ENCODE peak calls at places on chromosome 21, in seven cellular contexts. F, T, S, W, Z, V and C are unnamed samples.

GRCh38 chr21:34988139-34988538 is 61.0 kb downstream of the RUNX1 start:
- DNase-seq in F (no peak), Z (no peak), W (no peak), V (no peak), S (no peak), T (no peak), C (no peak)

GRCh38 chr21:41025057-41025390 is 142.9 kb upstream of the BACE2 start:
- DNase-seq in V (no peak), Z (no peak), W (no peak), F (no peak), S (no peak), T (no peak), C (no peak)

GRCh38 chr21:31732891-31733520 is 1.1 kb upstream of the SCAF4 start:
- DNase-seq in Z (no peak), S (peak), F (no peak), T (peak), V (no peak), W (no peak), C (no peak)

GRCh38 chr21:41068411-41069304 is 99.3 kb upstream of the BACE2 start:
- DNase-seq in F (peak), V (peak), T (peak), Z (peak), W (peak), S (peak), C (peak)

GRCh38 chr21:45638707-45639106 is 4.8 kb upstream of the PCBP3 start:
- DNase-seq in F (no peak), V (no peak), T (no peak), Z (no peak), S (no peak), W (no peak), C (no peak)

GRCh38 chr21:45149021-45149420 is 74.6 kb downstream of the ADARB1 start:
- DNase-seq in V (no peak), T (no peak), Z (no peak), S (no peak), F (no peak), W (no peak), C (no peak)

GRCh38 chr21:38527737-38528136 is 29.5 kb upstream of the ERG start:
- DNase-seq in F (no peak), Z (no peak), T (no peak), W (no peak), V (no peak), S (no peak), C (no peak)

GRCh38 chr21:14259669-14260458 is 43.9 kb downstream of the RBM11 start:
- DNase-seq in W (no peak), V (peak), F (peak), Z (peak), T (no peak), S (peak), C (peak)

GRCh38 chr21:36792505-36792967 is 93.6 kb downstream of the SIM2 start:
- DNase-seq in Z (no peak), V (no peak), W (no peak), T (no peak), S (no peak), F (no peak), C (no peak)

GRCh38 chr21:38909109-38909508 is 103.4 kb downstream of the ETS2 start:
- DNase-seq in Z (no peak), V (no peak), F (no peak), W (no peak), S (no peak), T (no peak), C (no peak)

GRCh38 chr21:31710586-31710985 is 21.3 kb downstream of the SCAF4 start:
- DNase-seq in V (no peak), W (no peak), Z (peak), F (peak), T (no peak), S (no peak), C (peak)

GRCh38 chr21:20999567-21000169 is 1.5 kb downstream of the NCAM2 start:
- DNase-seq in F (peak), S (no peak), W (no peak), V (peak), Z (peak), T (peak), C (no peak)

GRCh38 chr21:44537930-44538911 is 1.8 kb downstream of the KRTAP10-1 start:
- DNase-seq in V (no peak), T (no peak), W (no peak), S (no peak), F (no peak), Z (no peak), C (no peak)

GRCh38 chr21:45391743-45392079 is 13.3 kb upstream of the COL18A1 start:
- DNase-seq in T (no peak), V (no peak), S (no peak), F (no peak), W (no peak), Z (no peak), C (no peak)

GRCh38 chr21:42971897-42972275 is 2.5 kb upstream of the PKNOX1 start:
- DNase-seq in Z (no peak), V (no peak), F (no peak), T (no peak), S (no peak), W (no peak), C (no peak)

GRCh38 chr21:41141031-41141457 is 26.9 kb upstream of the BACE2 start:
- DNase-seq in F (no peak), W (no peak), S (no peak), V (no peak), Z (peak), T (no peak), C (no peak)

GRCh38 chr21:46436586-46436985 is 22.1 kb upstream of the DIP2A start:
- DNase-seq in F (no peak), W (no peak), V (no peak), S (no peak), T (no peak), Z (no peak), C (no peak)

GRCh38 chr21:34510148-34511142 is 1.6 kb downstream of the KCNE1 start:
- DNase-seq in S (peak), T (peak), V (no peak), W (peak), F (no peak), Z (peak), C (no peak)

GRCh38 chr21:41437754-41438153 is 11.7 kb downstream of the MX1 start:
- DNase-seq in F (no peak), S (no peak), W (no peak), T (no peak), V (no peak), Z (no peak), C (no peak)

GRCh38 chr21:30101967-30102366 is 64.6 kb downstream of the CLDN17 start:
- DNase-seq in Z (no peak), T (no peak), F (no peak), S (no peak), V (no peak), W (no peak), C (no peak)

GRCh38 chr21:44849616-44850130 is 23.8 kb downstream of the PTTG1IP start:
- DNase-seq in W (no peak), T (no peak), Z (no peak), F (no peak), V (no peak), S (no peak), C (no peak)